ENCODE peak calls at places on chromosomes 3 and 15, in eight cellular contexts. M is endodermal cell, G is EL, I is transverse colon, Z is MCF 10A, Q is GM13976, E is choroid plexus epithelial cell, H is GF-D8. F is an unnamed sample.

GRCh38 chr15:88650556-88650955 is 11.7 kb downstream of the ISG20 start:
- DNase-seq in M (no peak), G (no peak), I (no peak), Z (no peak), Q (no peak), E (no peak), H (no peak), F (no peak)

GRCh38 chr3:81027344-81027743 is 734.1 kb downstream of the GBE1 start:
- DNase-seq in M (no peak), G (no peak), I (no peak), Z (no peak), Q (no peak), E (no peak), H (no peak), F (no peak)

GRCh38 chr3:149120051-149120972 is 9.1 kb upstream of the HPS3 start:
- DNase-seq in M (no peak), G (peak), I (no peak), Z (peak), Q (peak), E (peak), H (peak), F (peak)

GRCh38 chr3:14057701-14058100 is 67.0 kb downstream of the CHCHD4 start:
- DNase-seq in M (no peak), G (no peak), I (peak), Z (peak), Q (no peak), E (no peak), H (no peak), F (no peak)

GRCh38 chr3:80233576-80233975 is 465.8 kb upstream of the ROBO1 start:
- DNase-seq in M (no peak), G (no peak), I (no peak), Z (peak), Q (no peak), E (no peak), H (no peak), F (no peak)

GRCh38 chr15:43776718-43777292 is at the start of gene ELL3:
- DNase-seq in M (peak), G (peak), I (peak), Z (peak), Q (peak), E (peak), H (peak), F (peak)

GRCh38 chr3:160018959-160019358 is 30.3 kb downstream of the IL12A start:
- DNase-seq in M (no peak), G (no peak), I (no peak), Z (no peak), Q (no peak), E (no peak), H (no peak), F (no peak)

GRCh38 chr3:30186741-30187219 is 419.6 kb upstream of the TGFBR2 start:
- DNase-seq in M (no peak), G (no peak), I (no peak), Z (no peak), Q (no peak), E (no peak), H (no peak), F (peak)

GRCh38 chr15:67840747-67841634 is 1.1 kb upstream of the RNU6-1 start:
- DNase-seq in M (peak), G (peak), I (peak), Z (no peak), Q (peak), E (peak), H (no peak), F (no peak)

GRCh38 chr3:31610700-31611275 is 78.1 kb downstream of the STT3B start:
- DNase-seq in M (no peak), G (peak), I (no peak), Z (peak), Q (no peak), E (peak), H (no peak), F (no peak)

GRCh38 chr3:142000341-142000870 is 124.0 kb downstream of the ATP1B3 start:
- DNase-seq in M (no peak), G (peak), I (no peak), Z (no peak), Q (no peak), E (peak), H (no peak), F (no peak)

GRCh38 chr3:52001443-52001974 is 5.8 kb upstream of the RPL29 start:
- DNase-seq in M (peak), G (peak), I (peak), Z (peak), Q (peak), E (peak), H (no peak), F (peak)

GRCh38 chr3:11637901-11638668 is 5.6 kb downstream of the VGLL4 start:
- DNase-seq in M (no peak), G (peak), I (no peak), Z (no peak), Q (no peak), E (peak), H (no peak), F (no peak)

GRCh38 chr3:187024561-187025226 is 94.4 kb downstream of the ST6GAL1 start:
- DNase-seq in M (no peak), G (no peak), I (no peak), Z (no peak), Q (no peak), E (no peak), H (no peak), F (no peak)

GRCh38 chr3:66830301-66830700 is 167.8 kb upstream of the KBTBD8 start:
- DNase-seq in M (no peak), G (no peak), I (peak), Z (no peak), Q (no peak), E (no peak), H (no peak), F (no peak)

GRCh38 chr3:89032331-89033063 is 74.9 kb upstream of the EPHA3 start:
- DNase-seq in M (no peak), G (no peak), I (no peak), Z (peak), Q (no peak), E (peak), H (no peak), F (no peak)

GRCh38 chr15:73902121-73903020 is 23.9 kb upstream of the LOXL1 start:
- DNase-seq in M (peak), G (no peak), I (no peak), Z (no peak), Q (no peak), E (no peak), H (no peak), F (no peak)

GRCh38 chr15:77974098-77974414 is 103.5 kb downstream of the TBC1D2B start:
- DNase-seq in M (no peak), G (peak), I (peak), Z (peak), Q (peak), E (peak), H (no peak), F (peak)

GRCh38 chr15:57591822-57592367 is at the start of gene MYZAP:
- DNase-seq in M (peak), G (peak), I (peak), Z (peak), Q (peak), E (peak), H (no peak), F (no peak)

GRCh38 chr15:89496155-89497098 is at the start of gene RHCG:
- DNase-seq in M (peak), G (peak), I (peak), Z (no peak), Q (peak), E (peak), H (no peak), F (peak)

GRCh38 chr3:12139111-12139511 is 19.6 kb downstream of the TIMP4 start:
- DNase-seq in M (peak), G (peak), I (peak), Z (peak), Q (no peak), E (peak), H (no peak), F (no peak)

GRCh38 chr3:82100378-82100777 is 338.9 kb upstream of the GBE1 start:
- DNase-seq in M (no peak), G (peak), I (no peak), Z (peak), Q (no peak), E (no peak), H (no peak), F (no peak)

GRCh38 chr3:81492048-81492447 is 269.4 kb downstream of the GBE1 start:
- DNase-seq in M (no peak), G (no peak), I (no peak), Z (peak), Q (no peak), E (peak), H (no peak), F (no peak)

GRCh38 chr3:133295199-133295901 is 104.5 kb upstream of the BFSP2 start:
- DNase-seq in M (peak), G (peak), I (no peak), Z (peak), Q (peak), E (peak), H (no peak), F (no peak)

GRCh38 chr3:188583476-188584161 is 429.7 kb downstream of the LPP start:
- DNase-seq in M (no peak), G (peak), I (peak), Z (no peak), Q (no peak), E (peak), H (no peak), F (no peak)

GRCh38 chr3:170848294-170848917 is 21.6 kb downstream of the RPL22L1 start:
- DNase-seq in M (no peak), G (peak), I (no peak), Z (peak), Q (peak), E (peak), H (no peak), F (no peak)

GRCh38 chr3:11534011-11534782 is 109.5 kb downstream of the VGLL4 start:
- DNase-seq in M (no peak), G (no peak), I (no peak), Z (no peak), Q (no peak), E (no peak), H (no peak), F (peak)

GRCh38 chr15:41980654-41981323 is 8.4 kb upstream of the EHD4 start:
- DNase-seq in M (peak), G (no peak), I (peak), Z (no peak), Q (no peak), E (no peak), H (no peak), F (no peak)

GRCh38 chr15:92595506-92596337 is 59.9 kb downstream of the FAM174B start:
- DNase-seq in M (no peak), G (no peak), I (no peak), Z (no peak), Q (no peak), E (no peak), H (no peak), F (no peak)

GRCh38 chr3:194640829-194641228 is 7.6 kb upstream of the TMEM44 start:
- DNase-seq in M (peak), G (peak), I (no peak), Z (peak), Q (no peak), E (peak), H (no peak), F (no peak)

GRCh38 chr15:40441736-40442531 is 1.2 kb downstream of the BAHD1 start:
- DNase-seq in M (peak), G (no peak), I (peak), Z (no peak), Q (peak), E (no peak), H (no peak), F (no peak)

GRCh38 chr3:115932807-115933206 is 309.5 kb downstream of the GAP43 start:
- DNase-seq in M (no peak), G (no peak), I (no peak), Z (no peak), Q (no peak), E (no peak), H (no peak), F (no peak)

GRCh38 chr3:111768571-111769100 is 90.4 kb upstream of the PHLDB2 start:
- DNase-seq in M (no peak), G (peak), I (no peak), Z (peak), Q (no peak), E (peak), H (no peak), F (no peak)

GRCh38 chr3:146454796-146455195 is 14.6 kb downstream of the PLSCR2 start:
- DNase-seq in M (no peak), G (no peak), I (no peak), Z (no peak), Q (no peak), E (peak), H (no peak), F (no peak)

GRCh38 chr15:64246364-64247189 is 83.8 kb upstream of the PPIB start:
- DNase-seq in M (peak), G (peak), I (no peak), Z (peak), Q (peak), E (peak), H (no peak), F (no peak)

GRCh38 chr3:51311055-51311454 is 74.0 kb upstream of the MANF start:
- DNase-seq in M (no peak), G (peak), I (no peak), Z (peak), Q (peak), E (peak), H (no peak), F (no peak)

GRCh38 chr3:159782724-159783421 is 205.8 kb upstream of the IL12A start:
- DNase-seq in M (no peak), G (no peak), I (peak), Z (no peak), Q (no peak), E (no peak), H (no peak), F (no peak)

GRCh38 chr3:127628788-127629456 is at the start of gene PODXL2:
- DNase-seq in M (peak), G (peak), I (peak), Z (peak), Q (peak), E (peak), H (peak), F (peak)